ENCODE peak calls at places on chromosomes 3 and 15, in six cellular contexts. N is upper lobe of left lung, Q is HepG2, C is K562, S is A549, B is GM12878. H is an unnamed sample.

GRCh38 chr3:24981924-24982323 is 446.1 kb upstream of the RARB start:
- ATAC-seq in Q (no peak), C (no peak), N (no peak), S (no peak), B (no peak), H (no peak)

GRCh38 chr3:195863121-195864061 is 45.0 kb downstream of the TNK2 start:
- ATAC-seq in Q (peak), B (peak), S (peak), C (peak), N (peak), H (peak)

GRCh38 chr3:160929595-160929994 is 173.6 kb downstream of the PPM1L start:
- ATAC-seq in Q (peak), N (peak), C (peak), B (no peak), S (peak), H (peak)

GRCh38 chr3:52310861-52311566 is 5.1 kb upstream of the DNAH1 start:
- ATAC-seq in Q (no peak), B (peak), S (no peak), N (no peak), C (no peak), H (no peak)

GRCh38 chr3:66991478-66991877 is 6.6 kb upstream of the KBTBD8 start:
- ATAC-seq in C (peak), Q (no peak), B (no peak), S (no peak), N (no peak), H (no peak)

GRCh38 chr15:50055333-50056278 is 63.4 kb downstream of the ATP8B4 start:
- ATAC-seq in S (no peak), Q (no peak), B (no peak), N (peak), C (peak), H (peak)

GRCh38 chr15:60573936-60574335 is 95.0 kb upstream of the ICE2 start:
- ATAC-seq in C (no peak), B (peak), Q (no peak), S (no peak), N (no peak), H (no peak)

GRCh38 chr3:65004316-65004715 is 316.5 kb upstream of the ADAMTS9 start:
- ATAC-seq in Q (no peak), B (no peak), N (no peak), S (no peak), C (no peak), H (no peak)

GRCh38 chr3:64150527-64151238 is 74.6 kb downstream of the PRICKLE2 start:
- ATAC-seq in C (no peak), B (no peak), S (peak), N (peak), Q (peak), H (peak)

GRCh38 chr15:101175396-101175795 is 76.5 kb downstream of the CHSY1 start:
- ATAC-seq in N (peak), Q (no peak), S (no peak), B (no peak), C (no peak), H (no peak)

GRCh38 chr15:85498471-85498870 is 118.1 kb downstream of the AKAP13 start:
- ATAC-seq in Q (no peak), B (no peak), C (no peak), N (no peak), S (no peak), H (no peak)

GRCh38 chr15:56950979-56951378 is 32.5 kb downstream of the TCF12 start:
- ATAC-seq in N (no peak), S (no peak), Q (no peak), C (no peak), B (peak), H (no peak)

GRCh38 chr15:87724330-87724729 is 532.2 kb downstream of the NTRK3 start:
- ATAC-seq in B (no peak), S (no peak), Q (no peak), N (peak), C (no peak), H (peak)

GRCh38 chr3:73029321-73029796 is 32.1 kb upstream of the EBLN2 start:
- ATAC-seq in Q (peak), C (peak), N (peak), S (peak), B (peak), H (peak)

GRCh38 chr3:168865022-168865551 is 769.4 kb upstream of the GOLIM4 start:
- ATAC-seq in N (no peak), S (no peak), B (no peak), Q (no peak), C (no peak), H (no peak)

GRCh38 chr3:59558906-59559720 is 509.3 kb upstream of the CFAP20DC start:
- ATAC-seq in N (no peak), S (no peak), Q (no peak), C (no peak), B (no peak), H (no peak)

GRCh38 chr15:48913141-48913540 is 35.2 kb downstream of the EID1 start:
- ATAC-seq in S (no peak), Q (no peak), C (peak), N (no peak), B (no peak), H (no peak)

GRCh38 chr3:57919987-57920386 is 88.2 kb upstream of the FLNB start:
- ATAC-seq in B (no peak), S (no peak), Q (no peak), N (no peak), C (no peak), H (no peak)

GRCh38 chr3:40308725-40309438 is 625 bp upstream of the EIF1B start:
- ATAC-seq in B (no peak), N (no peak), S (no peak), Q (peak), C (peak), H (no peak)

GRCh38 chr3:40307176-40307575 is 2.3 kb upstream of the EIF1B start:
- ATAC-seq in S (no peak), B (no peak), N (no peak), C (no peak), Q (no peak), H (no peak)

GRCh38 chr3:40310690-40311089 is 1.2 kb downstream of the EIF1B start:
- ATAC-seq in S (no peak), B (no peak), N (no peak), Q (no peak), C (peak), H (no peak)

GRCh38 chr3:40309925-40310635 is 573 bp downstream of the EIF1B start:
- ATAC-seq in S (peak), Q (peak), C (peak), B (peak), N (peak), H (peak)

GRCh38 chr3:40309439-40309924 is at the start of gene EIF1B:
- ATAC-seq in Q (peak), B (peak), C (peak), N (peak), S (peak), H (peak)
- TF ChIP-seq EP300 in Q (peak), B (no peak), C (peak), N (peak), S (no peak), H (no peak)

GRCh38 chr3:100710355-100711198 is 1.3 kb downstream of the TFG start:
- ATAC-seq in S (peak), C (peak), B (peak), Q (peak), N (peak), H (no peak)

GRCh38 chr3:100706365-100706764 is 2.9 kb upstream of the TFG start:
- ATAC-seq in Q (no peak), S (no peak), C (no peak), N (no peak), B (no peak), H (no peak)

GRCh38 chr3:100709840-100710235 is 544 bp downstream of the TFG start:
- ATAC-seq in C (peak), Q (peak), N (peak), B (peak), S (peak), H (no peak)

GRCh38 chr3:100708989-100709839 is at the start of gene TFG:
- ATAC-seq in S (peak), B (peak), N (peak), C (peak), Q (peak), H (peak)

DNA sequence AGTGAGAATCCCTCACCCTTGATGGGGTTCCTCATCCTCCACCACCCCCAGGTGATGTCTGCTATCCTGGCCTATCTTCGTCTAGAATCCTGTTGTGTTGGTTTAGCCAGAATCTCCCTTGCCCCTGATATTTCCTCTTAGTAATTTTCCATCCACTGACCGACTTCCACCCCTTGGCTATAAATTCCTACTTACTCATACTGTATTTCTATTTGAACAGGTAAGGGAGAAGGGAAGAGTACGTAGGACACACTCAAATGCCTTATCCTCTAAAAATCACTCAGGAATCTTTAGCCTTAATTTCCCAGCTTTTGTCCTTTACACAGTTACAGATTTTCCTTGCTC is 678 bp upstream of the TFG start:
- ATAC-seq in B (no peak), Q (no peak), C (no peak), S (no peak), N (no peak), H (no peak)
- TF ChIP-seq EP300 in B (no peak), Q (no peak), C (no peak), S (no peak), N (no peak), H (no peak)

GRCh38 chr15:40593588-40594428 is at the start of gene KNL1:
- ATAC-seq in C (peak), B (peak), N (peak), Q (peak), S (peak), H (peak)
- TF ChIP-seq EP300 in C (peak), B (no peak), N (peak), Q (peak), S (no peak), H (no peak)

DNA sequence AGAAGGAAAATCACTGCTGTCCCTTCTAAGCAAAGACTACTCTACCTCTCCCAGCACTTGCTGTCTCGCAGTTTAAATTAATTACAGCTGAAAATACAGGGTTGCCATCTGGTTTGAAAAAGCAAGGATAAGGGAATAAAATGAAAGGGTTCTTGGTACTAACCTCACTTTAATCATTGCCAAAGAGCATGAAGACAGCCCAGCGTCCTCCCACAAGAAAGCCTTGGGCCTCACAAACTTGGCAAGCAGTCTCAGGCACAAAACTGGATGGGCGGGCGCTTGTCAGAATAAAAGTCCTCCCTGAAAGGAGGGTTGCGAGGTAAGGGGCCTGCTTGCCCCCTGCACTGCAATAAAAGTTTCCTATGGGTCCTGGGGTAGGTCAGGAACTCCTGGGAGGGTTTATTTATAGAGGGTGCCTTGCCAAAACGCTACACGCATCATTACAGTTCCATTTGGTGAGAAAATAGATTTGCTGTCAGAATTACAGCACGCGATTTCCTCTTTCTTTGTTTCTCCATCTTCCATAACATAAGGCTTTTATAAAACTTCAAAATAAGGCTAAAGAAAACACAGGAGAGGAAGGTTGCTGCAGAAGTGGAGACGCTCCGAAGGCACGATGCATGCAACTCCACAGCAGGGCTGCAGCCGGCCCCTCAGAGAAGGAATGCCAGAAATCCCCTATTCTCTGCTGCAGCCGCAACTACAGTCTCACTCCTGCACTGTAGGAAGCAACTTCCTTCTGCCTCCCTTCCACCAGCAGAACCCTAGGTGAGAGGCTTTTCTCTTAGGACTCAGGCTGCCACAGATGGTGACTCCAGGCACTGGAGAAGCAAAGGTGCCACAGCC is 61.4 kb downstream of the VGLL4 start:
- ATAC-seq in N (peak), C (no peak), S (peak), Q (no peak), B (peak), H (peak)
- TF ChIP-seq EP300 in N (no peak), C (no peak), S (no peak), Q (no peak), B (no peak), H (no peak)

GRCh38 chr3:103711670-103712069 is 1276.9 kb downstream of the ZPLD1 start:
- ATAC-seq in N (no peak), B (no peak), S (no peak), Q (no peak), C (no peak), H (no peak)
- TF ChIP-seq EP300 in N (no peak), B (no peak), S (no peak), Q (no peak), C (no peak), H (no peak)

GRCh38 chr3:62316525-62316924 is 56.8 kb downstream of the FEZF2 start:
- ATAC-seq in C (no peak), S (no peak), Q (no peak), B (no peak), N (no peak), H (no peak)

GRCh38 chr3:62319570-62320243 is 53.6 kb downstream of the FEZF2 start:
- ATAC-seq in C (no peak), B (no peak), Q (no peak), N (no peak), S (no peak), H (no peak)

GRCh38 chr3:62318365-62318751 is 55.0 kb downstream of the FEZF2 start:
- ATAC-seq in N (no peak), B (no peak), Q (no peak), C (no peak), S (peak), H (no peak)

GRCh38 chr3:62323241-62323640 is 50.1 kb downstream of the FEZF2 start:
- ATAC-seq in B (no peak), N (no peak), C (no peak), Q (no peak), S (no peak), H (no peak)

DNA sequence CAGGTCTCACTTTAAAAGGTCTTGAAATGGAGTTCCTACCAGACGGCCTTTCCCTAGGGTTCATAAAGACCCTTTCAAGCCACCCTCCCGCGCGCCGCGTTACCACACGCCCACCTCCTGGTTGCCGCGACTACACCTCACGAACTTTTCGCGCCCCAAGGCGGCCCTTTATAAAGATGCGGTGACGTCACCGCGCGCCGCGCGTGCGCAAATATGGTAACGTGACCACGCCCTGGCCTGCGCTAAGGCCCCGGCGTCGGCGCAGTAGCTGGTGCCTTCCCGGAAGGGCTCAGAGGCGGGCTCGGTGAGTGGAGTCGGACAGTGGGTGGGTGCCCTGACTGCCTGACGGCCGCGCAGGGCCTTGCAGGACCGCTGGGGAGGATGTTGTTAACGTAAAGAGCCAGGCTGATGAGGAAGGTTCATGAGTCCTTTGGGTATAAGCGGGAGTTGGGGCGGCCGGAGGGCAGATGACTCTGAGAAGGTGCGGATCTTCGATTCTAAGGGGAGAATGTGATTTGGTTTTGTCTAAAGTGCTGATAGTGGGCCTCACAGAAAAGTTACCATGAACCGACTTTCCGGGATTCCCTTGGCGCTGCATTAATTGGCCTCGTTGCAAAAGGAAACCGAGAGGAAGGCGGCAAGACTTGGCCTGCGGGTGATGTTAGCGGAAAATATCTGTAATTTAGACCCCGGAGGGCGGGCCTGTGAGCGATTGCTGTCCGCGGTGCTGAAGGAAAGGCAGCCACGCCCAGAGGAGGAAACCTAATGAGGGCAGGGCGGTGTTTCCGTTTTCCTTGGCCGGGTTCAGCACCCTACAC is 54.4 kb downstream of the FEZF2 start:
- ATAC-seq in N (peak), C (no peak), B (peak), S (peak), Q (no peak), H (peak)
- TF ChIP-seq EP300 in N (no peak), C (no peak), B (no peak), S (no peak), Q (no peak), H (no peak)

H was measured in gastroesophageal sphincter.